ENCODE peak calls at places on chromosomes 6 and 20, in five cellular contexts. One of them, this sample, is unnamed.

GRCh38 chr6:51928320-51928719 is 159.1 kb downstream of the PKHD1 start:
- DNase-seq in epithelial cell of esophagus: no peak
- DNase-seq in naive thymus-derived CD8-positive, alpha-beta T cell: no peak
- DNase-seq in stimulated activated CD4-positive, alpha-beta T cell treated with anti-CD3 and anti-CD28 coated beads, Interleukin-2, amount 100 ng/mL, for 48 hours: no peak
- DNase-seq in KBM-7: no peak
- DNase-seq in this sample: no peak

GRCh38 chr20:32569380-32570305 is 15.5 kb downstream of the NOL4L start:
- DNase-seq in epithelial cell of esophagus: no peak
- DNase-seq in naive thymus-derived CD8-positive, alpha-beta T cell: no peak
- DNase-seq in stimulated activated CD4-positive, alpha-beta T cell treated with anti-CD3 and anti-CD28 coated beads, Interleukin-2, amount 100 ng/mL, for 48 hours: no peak
- DNase-seq in KBM-7: no peak
- DNase-seq in this sample: no peak

GRCh38 chr20:35849726-35850125 is 77.9 kb downstream of the PHF20 start:
- DNase-seq in epithelial cell of esophagus: no peak
- DNase-seq in naive thymus-derived CD8-positive, alpha-beta T cell: no peak
- DNase-seq in stimulated activated CD4-positive, alpha-beta T cell treated with anti-CD3 and anti-CD28 coated beads, Interleukin-2, amount 100 ng/mL, for 48 hours: no peak
- DNase-seq in KBM-7: no peak
- DNase-seq in this sample: no peak

GRCh38 chr20:63809856-63810255 is 21.2 kb downstream of the ZBTB46 start:
- DNase-seq in epithelial cell of esophagus: no peak
- DNase-seq in naive thymus-derived CD8-positive, alpha-beta T cell: no peak
- DNase-seq in stimulated activated CD4-positive, alpha-beta T cell treated with anti-CD3 and anti-CD28 coated beads, Interleukin-2, amount 100 ng/mL, for 48 hours: no peak
- DNase-seq in KBM-7: no peak
- DNase-seq in this sample: no peak

GRCh38 chr20:539848-540247 is 3.7 kb downstream of the CSNK2A1 start:
- DNase-seq in epithelial cell of esophagus: peak; percentile 75
- DNase-seq in naive thymus-derived CD8-positive, alpha-beta T cell: no peak
- DNase-seq in stimulated activated CD4-positive, alpha-beta T cell treated with anti-CD3 and anti-CD28 coated beads, Interleukin-2, amount 100 ng/mL, for 48 hours: no peak
- DNase-seq in KBM-7: no peak
- DNase-seq in this sample: peak; percentile 80

GRCh38 chr6:169269180-169270076 is 15.8 kb upstream of the THBS2 start:
- DNase-seq in epithelial cell of esophagus: peak; percentile 64
- DNase-seq in naive thymus-derived CD8-positive, alpha-beta T cell: no peak
- DNase-seq in stimulated activated CD4-positive, alpha-beta T cell treated with anti-CD3 and anti-CD28 coated beads, Interleukin-2, amount 100 ng/mL, for 48 hours: no peak
- DNase-seq in KBM-7: peak; percentile 7
- DNase-seq in this sample: no peak

GRCh38 chr6:139126255-139126654 is 8.6 kb upstream of the HECA start:
- DNase-seq in epithelial cell of esophagus: peak; percentile 39
- DNase-seq in naive thymus-derived CD8-positive, alpha-beta T cell: no peak
- DNase-seq in stimulated activated CD4-positive, alpha-beta T cell treated with anti-CD3 and anti-CD28 coated beads, Interleukin-2, amount 100 ng/mL, for 48 hours: no peak
- DNase-seq in KBM-7: peak; percentile 50
- DNase-seq in this sample: peak; percentile 75

GRCh38 chr6:15608406-15608805 is 54.4 kb downstream of the DTNBP1 start:
- DNase-seq in epithelial cell of esophagus: peak; percentile 91
- DNase-seq in naive thymus-derived CD8-positive, alpha-beta T cell: no peak
- DNase-seq in stimulated activated CD4-positive, alpha-beta T cell treated with anti-CD3 and anti-CD28 coated beads, Interleukin-2, amount 100 ng/mL, for 48 hours: no peak
- DNase-seq in KBM-7: no peak
- DNase-seq in this sample: peak; percentile 94

GRCh38 chr6:143958839-143959399 is 49.1 kb downstream of the PLAGL1 start:
- DNase-seq in epithelial cell of esophagus: no peak
- DNase-seq in naive thymus-derived CD8-positive, alpha-beta T cell: no peak
- DNase-seq in stimulated activated CD4-positive, alpha-beta T cell treated with anti-CD3 and anti-CD28 coated beads, Interleukin-2, amount 100 ng/mL, for 48 hours: no peak
- DNase-seq in KBM-7: no peak
- DNase-seq in this sample: no peak

GRCh38 chr6:169097336-169098052 is 156.2 kb downstream of the THBS2 start:
- DNase-seq in epithelial cell of esophagus: no peak
- DNase-seq in naive thymus-derived CD8-positive, alpha-beta T cell: no peak
- DNase-seq in stimulated activated CD4-positive, alpha-beta T cell treated with anti-CD3 and anti-CD28 coated beads, Interleukin-2, amount 100 ng/mL, for 48 hours: no peak
- DNase-seq in KBM-7: no peak
- DNase-seq in this sample: peak; percentile 99